ENCODE peak calls at places on chromosomes 7 and 10, in nine cellular contexts. O, Q, S, H, V, N, Z, T and Y are unnamed samples.

GRCh38 chr10:44988957-44989620 is 10.5 kb upstream of the DEPP1 start:
- DNase-seq in H (peak; percentile 21), T (no peak), Z (no peak), N (no peak), S (no peak), Q (no peak), O (no peak), V (no peak), Y (no peak)

GRCh38 chr7:276230-276835 is 13.6 kb upstream of the FOXL3 start:
- DNase-seq in H (no peak), N (no peak), V (no peak), O (no peak), S (no peak), Q (no peak), Z (no peak), T (no peak), Y (no peak)

GRCh38 chr7:152640829-152641228 is 35.1 kb downstream of the XRCC2 start:
- DNase-seq in Z (no peak), N (no peak), V (no peak), S (no peak), T (no peak), Q (no peak), O (no peak), H (no peak), Y (no peak)

GRCh38 chr7:18225067-18225466 is 197.4 kb upstream of the PRPS1L1 start:
- DNase-seq in Q (no peak), N (no peak), O (no peak), V (no peak), S (no peak), T (no peak), Z (no peak), H (no peak), Y (no peak)

GRCh38 chr7:103934508-103934907 is 55.0 kb downstream of the RELN start:
- DNase-seq in T (no peak), V (no peak), Q (no peak), H (no peak), S (no peak), O (no peak), Z (no peak), N (no peak), Y (no peak)

GRCh38 chr7:105689093-105689819 is 108.0 kb upstream of the EFCAB10 start:
- DNase-seq in H (peak; percentile 93), N (no peak), V (no peak), O (no peak), S (no peak), T (no peak), Q (no peak), Z (no peak), Y (no peak)

GRCh38 chr10:43863859-43864591 is 215.3 kb upstream of the ZNF32 start:
- DNase-seq in Q (peak; percentile 85), O (peak; percentile 27), V (no peak), T (no peak), S (peak; percentile 59), N (no peak), Z (peak; percentile 96), H (no peak), Y (peak; percentile 59)

GRCh38 chr7:128217030-128217805 is 23.9 kb upstream of the LEP start:
- DNase-seq in S (peak; percentile 91), O (peak; percentile 96), H (peak; percentile 79), T (no peak), Q (peak; percentile 52), V (peak; percentile 50), Z (no peak), N (no peak), Y (peak; percentile 30)

GRCh38 chr7:113963356-113963755 is 44.5 kb upstream of the PPP1R3A start:
- DNase-seq in O (no peak), T (peak; percentile 47), H (no peak), N (no peak), S (no peak), Z (no peak), V (no peak), Q (no peak), Y (no peak)

DNA sequence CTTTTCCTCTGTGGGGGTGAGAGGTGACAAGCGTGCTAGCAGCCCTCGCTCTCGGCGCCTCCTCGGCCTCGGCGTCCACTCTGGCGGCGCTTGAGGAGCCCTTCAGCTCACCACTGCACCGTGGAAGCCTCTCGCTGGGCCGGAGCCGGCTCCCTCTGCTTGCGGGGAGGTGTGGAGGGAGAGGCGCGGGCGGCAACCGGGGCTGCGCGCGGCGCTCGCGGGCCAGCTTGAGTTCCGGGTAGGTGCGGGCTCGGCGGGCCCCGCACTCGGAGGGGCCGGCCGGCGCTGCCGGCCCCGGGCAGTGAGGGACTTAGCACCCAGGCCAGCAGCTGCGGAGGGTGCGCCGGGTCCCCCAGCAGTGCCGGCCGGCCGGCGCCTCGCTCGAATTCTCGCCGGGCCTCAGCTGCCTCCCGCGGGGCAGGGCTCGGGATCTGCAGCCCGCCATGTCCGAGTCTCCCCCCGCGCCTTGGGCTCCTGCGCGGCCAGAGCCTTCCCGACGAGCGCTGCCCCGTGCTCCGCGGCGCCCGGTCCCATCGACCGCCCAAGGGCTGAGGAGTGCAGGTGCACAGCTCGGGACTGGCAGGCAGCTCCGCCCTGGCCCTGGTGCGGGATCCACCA is 352.8 kb upstream of the PODXL start:
- DNase-seq in H (peak; percentile 48), V (no peak), O (no peak), T (no peak), Q (no peak), N (no peak), S (no peak), Z (no peak), Y (no peak)
- H3K9ac ChIP-seq in H (no peak overlapping the region), V (no peak overlapping the region), O (no peak overlapping the region), T (no peak overlapping the region), Q (no peak overlapping the region), N (no peak overlapping the region), S (no peak overlapping the region), Z (no peak overlapping the region), Y (no peak overlapping the region)

DNA sequence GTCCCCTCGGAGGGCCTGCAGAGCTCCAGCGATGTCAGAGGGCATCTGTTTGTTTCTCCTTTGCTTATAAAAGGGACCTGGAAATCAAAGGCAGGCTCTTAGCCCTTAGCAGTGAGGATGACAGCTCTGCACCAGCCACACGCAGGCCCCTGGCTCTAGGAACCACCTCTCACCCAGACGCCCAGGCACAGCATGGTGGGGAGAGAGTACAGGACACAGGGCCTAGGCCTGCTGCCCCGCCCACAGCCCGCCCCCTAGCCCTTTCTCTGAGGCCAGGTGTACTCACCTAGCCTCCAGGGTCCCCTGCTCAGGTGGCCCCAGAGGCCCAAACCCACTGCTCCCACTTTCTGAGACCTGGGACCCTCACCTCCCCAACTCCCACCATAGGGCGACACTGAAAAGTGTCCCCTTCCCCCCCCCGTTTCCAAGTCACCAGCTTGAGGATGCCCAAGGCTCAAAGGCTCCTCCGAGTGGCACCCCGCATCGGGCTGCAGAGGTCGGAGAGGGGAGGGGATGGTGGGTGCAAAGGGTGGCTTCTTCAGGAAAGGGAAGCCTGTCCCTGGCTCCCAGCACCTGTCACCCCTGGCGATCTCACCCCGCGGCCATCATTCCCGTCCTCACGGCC is 697 bp upstream of the SLC18A2 start:
- DNase-seq in T (no peak), V (no peak), Q (no peak), N (no peak), H (peak; percentile 83), Z (no peak), S (no peak), O (no peak), Y (no peak)
- H3K9ac ChIP-seq in T (no peak overlapping the region), V (no peak overlapping the region), Q (no peak overlapping the region), N (no peak overlapping the region), H (no peak overlapping the region), Z (no peak overlapping the region), S (no peak overlapping the region), O (no peak overlapping the region), Y (no peak overlapping the region)

DNA sequence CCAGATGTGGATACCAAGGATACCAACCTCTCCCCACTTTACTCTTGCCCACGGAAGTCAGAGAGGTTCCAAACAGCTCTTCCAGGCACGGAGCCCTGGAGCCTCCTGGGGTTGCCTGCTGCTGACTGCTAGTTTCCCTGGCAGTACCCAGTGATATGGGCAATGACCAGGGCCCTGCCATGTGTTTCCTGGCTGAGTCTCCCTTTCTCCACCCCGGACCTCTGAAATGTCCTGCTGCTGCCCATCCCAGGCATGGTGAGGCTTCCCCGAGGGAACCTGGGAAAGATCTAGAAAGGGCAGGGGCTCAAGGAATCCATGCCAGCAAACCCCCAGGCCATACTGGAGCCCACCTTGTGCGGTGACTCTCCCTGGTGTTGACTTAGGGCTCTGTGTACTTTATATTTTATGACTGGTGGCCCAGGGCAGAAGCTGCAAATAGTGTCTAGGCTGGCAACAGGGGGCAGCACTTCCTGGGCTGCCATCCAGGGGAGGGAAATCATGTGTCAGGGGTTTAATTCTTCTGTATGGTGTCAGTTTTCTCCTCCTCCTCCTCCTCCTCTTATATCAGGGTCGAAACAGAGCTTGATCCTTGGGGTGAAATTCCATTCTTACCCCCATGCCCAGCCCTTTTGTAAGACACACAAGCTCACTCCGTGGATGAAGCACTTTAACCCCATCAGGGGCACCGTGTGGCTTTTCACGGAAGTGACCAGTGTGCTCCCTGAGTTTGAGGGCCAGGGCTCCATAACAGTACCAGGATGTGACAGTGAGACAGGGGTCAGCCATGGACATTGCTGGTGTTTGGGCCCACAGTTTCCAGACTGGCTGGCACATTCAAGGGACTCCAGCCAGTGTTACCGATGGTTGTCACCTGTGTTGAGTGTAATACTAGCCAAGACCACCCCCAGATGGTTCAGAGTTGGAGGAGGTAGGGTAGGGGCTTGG is 62.4 kb upstream of the GDF10 start:
- DNase-seq in Q (no peak), T (no peak), S (no peak), V (no peak), O (no peak), Z (no peak), H (peak; percentile 33), N (no peak), Y (no peak)
- H3K9ac ChIP-seq in Q (no peak overlapping the region), T (no peak overlapping the region), S (no peak overlapping the region), V (no peak overlapping the region), O (no peak overlapping the region), Z (no peak overlapping the region), H (no peak overlapping the region), N (no peak overlapping the region), Y (no peak overlapping the region)

GRCh38 chr7:135388616-135389015 is 121.3 kb downstream of the CNOT4 start:
- DNase-seq in H (no peak), Z (no peak), V (no peak), Q (no peak), N (no peak), O (no peak), T (no peak), S (no peak), Y (no peak)

GRCh38 chr7:135385209-135385608 is 124.7 kb downstream of the CNOT4 start:
- DNase-seq in O (peak; percentile 29), H (no peak), T (no peak), Z (no peak), N (no peak), V (peak; percentile 63), Q (peak; percentile 44), S (peak; percentile 6), Y (no peak)

GRCh38 chr7:135386776-135387175 is 123.1 kb downstream of the CNOT4 start:
- DNase-seq in O (no peak), N (no peak), S (no peak), T (no peak), V (no peak), Z (no peak), Q (no peak), H (no peak), Y (no peak)

GRCh38 chr7:135383525-135383924 is 126.4 kb downstream of the CNOT4 start:
- DNase-seq in V (no peak), T (no peak), S (no peak), N (no peak), Q (no peak), Z (no peak), H (no peak), O (no peak), Y (no peak)

GRCh38 chr7:135386181-135386580 is 123.7 kb downstream of the CNOT4 start:
- DNase-seq in S (no peak), O (no peak), V (no peak), Z (no peak), T (no peak), N (no peak), H (no peak), Q (peak; percentile 17), Y (peak; percentile 11)
- H3K9ac ChIP-seq in S (no peak overlapping the region), O (no peak overlapping the region), V (no peak overlapping the region), Z (no peak overlapping the region), T (no peak overlapping the region), N (no peak overlapping the region), H (no peak overlapping the region), Q (no peak overlapping the region), Y (no peak overlapping the region)